ENCODE peak calls at places on chromosomes 2 and 18, in five cellular contexts. X, Z, C, W and S are unnamed samples.
A peak's percentile ranks its signal among the peaks of the same experiment; 100 is the strongest.

GRCh38 chr2:30786923-30787685 is 20.1 kb downstream of the CAPN13 start:
- DNase-seq in X (no peak), Z (no peak), C (no peak), W (no peak), S (no peak)

GRCh38 chr2:110121592-110121991 is 6.0 kb upstream of the MALL start:
- DNase-seq in X (no peak), Z (no peak), C (no peak), W (no peak), S (no peak)

GRCh38 chr2:95165371-95166064 is at the start of gene ZNF2:
- DNase-seq in X (peak; percentile 99), Z (peak; percentile 97), C (peak; percentile 96), W (peak; percentile 94), S (peak; percentile 99)

GRCh38 chr2:201194097-201194496 is 11.2 kb downstream of the CASP10 start:
- DNase-seq in X (no peak), Z (no peak), C (peak; percentile 19), W (peak; percentile 53), S (no peak)

GRCh38 chr2:49770919-49771318 is 616.6 kb upstream of the FSHR start:
- DNase-seq in X (peak; percentile 80), Z (peak; percentile 18), C (no peak), W (no peak), S (peak; percentile 75)

GRCh38 chr2:125471963-125472362 is 1184.0 kb upstream of the GYPC start:
- DNase-seq in X (peak; percentile 78), Z (no peak), C (no peak), W (peak; percentile 11), S (peak; percentile 71)

GRCh38 chr2:106885981-106886915 is at the start of gene ST6GAL2:
- DNase-seq in X (peak; percentile 87), Z (no peak), C (no peak), W (peak; percentile 14), S (peak; percentile 48)

GRCh38 chr18:23872701-23873550 is 141.6 kb upstream of the TTC39C start:
- DNase-seq in X (no peak), Z (no peak), C (peak; percentile 33), W (no peak), S (peak; percentile 76)

GRCh38 chr2:43482974-43483373 is 112.9 kb downstream of the THADA start:
- DNase-seq in X (no peak), Z (no peak), C (no peak), W (peak; percentile 59), S (peak; percentile 10)

GRCh38 chr2:204670124-204670523 is 124.8 kb downstream of the PARD3B start:
- DNase-seq in X (no peak), Z (no peak), C (no peak), W (no peak), S (peak; percentile 22)
- H3K4me3 ChIP-seq in X (no peak overlapping the region), Z (no peak overlapping the region), C (no peak overlapping the region), W (no peak overlapping the region), S (no peak overlapping the region)

DNA sequence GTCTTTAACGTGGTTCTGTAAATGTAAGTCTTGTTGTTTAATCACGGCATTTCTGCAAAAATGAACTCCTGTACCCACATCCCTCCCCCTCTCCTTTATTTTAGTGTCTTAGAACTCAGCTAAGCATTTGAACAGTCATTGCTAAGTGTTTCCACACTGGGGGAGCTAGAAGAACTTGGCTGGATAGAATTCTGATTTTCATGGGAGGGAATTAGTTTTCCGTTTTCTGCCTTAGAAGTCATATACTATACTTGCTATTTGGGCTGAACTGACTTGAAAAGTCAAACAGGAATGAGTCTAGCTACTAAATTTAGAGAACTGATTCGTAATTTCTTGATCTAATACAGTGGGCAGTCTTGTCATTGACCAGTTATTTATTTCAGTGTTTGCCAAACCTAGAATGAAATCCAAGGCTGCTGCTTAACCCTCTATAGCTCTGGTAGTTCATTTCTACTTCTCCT is 61.1 kb downstream of the FMNL2 start:
- DNase-seq in X (no peak), Z (no peak), C (no peak), W (no peak), S (no peak)
- H3K4me3 ChIP-seq in X (no peak overlapping the region), Z (no peak overlapping the region), C (no peak overlapping the region), W (no peak overlapping the region), S (no peak overlapping the region)

GRCh38 chr2:127429844-127430425 is 11.7 kb downstream of the PROC start:
- DNase-seq in X (no peak), Z (no peak), C (no peak), W (no peak), S (no peak)
- H3K4me3 ChIP-seq in X (no peak overlapping the region), Z (no peak overlapping the region), C (no peak overlapping the region), W (no peak overlapping the region), S (no peak overlapping the region)

GRCh38 chr2:216156822-216157221 is 47.7 kb downstream of the XRCC5 start:
- DNase-seq in X (no peak), Z (no peak), C (no peak), W (no peak), S (no peak)

GRCh38 chr2:216159161-216159560 is 50.0 kb downstream of the XRCC5 start:
- DNase-seq in X (no peak), Z (no peak), C (no peak), W (no peak), S (no peak)

GRCh38 chr2:216160786-216161185 is 51.6 kb downstream of the XRCC5 start:
- DNase-seq in X (no peak), Z (no peak), C (no peak), W (no peak), S (no peak)

GRCh38 chr2:216161967-216162366 is 52.8 kb downstream of the XRCC5 start:
- DNase-seq in X (no peak), Z (no peak), C (no peak), W (no peak), S (no peak)

GRCh38 chr2:216159646-216160045 is 50.5 kb downstream of the XRCC5 start:
- DNase-seq in X (no peak), Z (no peak), C (no peak), W (no peak), S (no peak)
- H3K4me3 ChIP-seq in X (no peak overlapping the region), Z (no peak overlapping the region), C (no peak overlapping the region), W (no peak overlapping the region), S (no peak overlapping the region)

GRCh38 chr18:12409466-12409865 is 1.7 kb downstream of the PRELID3A start:
- DNase-seq in X (no peak), Z (no peak), C (no peak), W (no peak), S (no peak)
- H3K4me3 ChIP-seq in X (no peak overlapping the region), Z (no peak overlapping the region), C (no peak overlapping the region), W (no peak overlapping the region), S (no peak overlapping the region)

DNA sequence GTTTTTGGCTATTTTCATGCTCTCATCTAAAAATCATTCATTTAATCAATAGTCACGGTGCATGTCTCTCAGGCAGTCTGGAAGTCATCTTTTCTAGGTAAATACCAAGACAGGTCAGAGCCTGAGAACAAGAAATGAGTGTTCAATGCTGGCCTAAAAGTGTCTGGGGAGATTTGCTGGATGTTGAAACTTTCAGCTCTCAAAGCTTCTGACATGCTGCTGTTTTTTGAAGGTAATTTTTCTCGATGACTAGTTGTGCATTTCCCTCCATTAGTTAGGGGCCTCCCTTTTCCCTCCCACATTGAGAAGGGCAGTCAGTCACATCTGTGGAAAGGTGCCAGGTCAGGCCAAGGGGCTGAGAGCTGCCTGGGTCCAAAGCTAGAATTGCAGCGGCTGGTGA is 115.6 kb downstream of the LPIN1 start:
- DNase-seq in X (no peak), Z (no peak), C (no peak), W (peak; percentile 48), S (no peak)
- H3K4me3 ChIP-seq in X (no peak overlapping the region), Z (no peak overlapping the region), C (no peak overlapping the region), W (no peak overlapping the region), S (no peak overlapping the region)

GRCh38 chr2:139742216-139743172 is 962.3 kb upstream of the NXPH2 start:
- DNase-seq in X (no peak), Z (no peak), C (no peak), W (no peak), S (no peak)
- H3K4me3 ChIP-seq in X (no peak overlapping the region), Z (no peak overlapping the region), C (no peak overlapping the region), W (no peak overlapping the region), S (no peak overlapping the region)